ENCODE peak calls at places on chromosomes 3 and 15, in four cellular contexts. One of them, this sample, is unnamed.

GRCh38 chr3:29693863-29694262 is 413.0 kb downstream of the RBMS3 start:
- DNase-seq in HCT116: peak; percentile 7
- DNase-seq in fibroblast of lung: peak; percentile 98
- DNase-seq in DND-41: no peak
- DNase-seq in this sample: peak; percentile 82

GRCh38 chr3:141849056-141849814 is 27.2 kb upstream of the ATP1B3 start:
- DNase-seq in HCT116: no peak
- DNase-seq in fibroblast of lung: no peak
- DNase-seq in DND-41: no peak
- DNase-seq in this sample: no peak

GRCh38 chr15:90931737-90932659 is at the start of gene HDDC3:
- DNase-seq in DND-41: peak; percentile 84
- DNase-seq in HCT116: peak; percentile 87
- DNase-seq in fibroblast of lung: peak; percentile 72
- DNase-seq in this sample: peak; percentile 97

GRCh38 chr3:50124363-50125226 is 30.5 kb upstream of the SEMA3F start:
- DNase-seq in HCT116: no peak
- DNase-seq in DND-41: no peak
- DNase-seq in fibroblast of lung: no peak
- DNase-seq in this sample: peak; percentile 27

GRCh38 chr3:18189651-18190050 is 235.5 kb downstream of the SATB1 start:
- DNase-seq in DND-41: peak; percentile 24
- DNase-seq in fibroblast of lung: peak; percentile 84
- DNase-seq in HCT116: no peak
- DNase-seq in this sample: peak; percentile 52

GRCh38 chr3:171783626-171784025 is 26.7 kb downstream of the PLD1 start:
- DNase-seq in DND-41: no peak
- DNase-seq in fibroblast of lung: no peak
- DNase-seq in HCT116: no peak
- DNase-seq in this sample: no peak

GRCh38 chr3:85355572-85355971 is 396.8 kb downstream of the CADM2 start:
- DNase-seq in HCT116: no peak
- DNase-seq in DND-41: no peak
- DNase-seq in fibroblast of lung: no peak
- DNase-seq in this sample: no peak

GRCh38 chr3:187624588-187624987 is 45.6 kb downstream of the SST start:
- DNase-seq in fibroblast of lung: peak; percentile 13
- DNase-seq in DND-41: no peak
- DNase-seq in HCT116: no peak
- DNase-seq in this sample: peak; percentile 8

GRCh38 chr15:82942691-82943090 is 9.8 kb downstream of the HOMER2 start:
- DNase-seq in fibroblast of lung: peak; percentile 77
- DNase-seq in HCT116: peak; percentile 60
- DNase-seq in DND-41: no peak
- DNase-seq in this sample: no peak

GRCh38 chr3:36695113-36695768 is 69.1 kb downstream of the DCLK3 start:
- DNase-seq in fibroblast of lung: no peak
- DNase-seq in HCT116: no peak
- DNase-seq in DND-41: no peak
- DNase-seq in this sample: no peak

GRCh38 chr3:107461721-107462120 is 61.0 kb upstream of the BBX start:
- DNase-seq in HCT116: no peak
- DNase-seq in fibroblast of lung: no peak
- DNase-seq in DND-41: no peak
- DNase-seq in this sample: no peak

GRCh38 chr3:3015472-3016089 is 94.6 kb downstream of the IL5RA start:
- DNase-seq in HCT116: peak; percentile 8
- DNase-seq in DND-41: no peak
- DNase-seq in fibroblast of lung: peak; percentile 7
- DNase-seq in this sample: peak; percentile 1

GRCh38 chr3:51637941-51638471 is 33.0 kb upstream of the TEX264 start:
- DNase-seq in fibroblast of lung: peak; percentile 43
- DNase-seq in HCT116: peak; percentile 73
- DNase-seq in DND-41: peak; percentile 26
- DNase-seq in this sample: peak; percentile 43

GRCh38 chr3:44509985-44510360 is 32.5 kb upstream of the ZNF445 start:
- DNase-seq in DND-41: peak; percentile 47
- DNase-seq in fibroblast of lung: peak; percentile 15
- DNase-seq in HCT116: no peak
- DNase-seq in this sample: no peak

GRCh38 chr3:196641278-196642058 is 2.0 kb downstream of the NRROS start:
- DNase-seq in HCT116: no peak
- DNase-seq in fibroblast of lung: no peak
- DNase-seq in DND-41: peak; percentile 50
- DNase-seq in this sample: no peak

GRCh38 chr3:100197876-100198275 is 62.9 kb upstream of the TBC1D23 start:
- DNase-seq in HCT116: no peak
- DNase-seq in fibroblast of lung: no peak
- DNase-seq in DND-41: no peak
- DNase-seq in this sample: no peak

GRCh38 chr3:135325096-135325495 is 530.0 kb downstream of the EPHB1 start:
- DNase-seq in HCT116: no peak
- DNase-seq in DND-41: no peak
- DNase-seq in fibroblast of lung: no peak
- DNase-seq in this sample: no peak

GRCh38 chr3:67515778-67516177 is 138.6 kb downstream of the SUCLG2 start:
- DNase-seq in fibroblast of lung: no peak
- DNase-seq in HCT116: no peak
- DNase-seq in DND-41: no peak
- DNase-seq in this sample: no peak

GRCh38 chr3:184332370-184333090 is 4.9 kb upstream of the FAM131A start:
- DNase-seq in fibroblast of lung: peak; percentile 96
- DNase-seq in HCT116: no peak
- DNase-seq in DND-41: no peak
- DNase-seq in this sample: peak; percentile 69

DNA sequence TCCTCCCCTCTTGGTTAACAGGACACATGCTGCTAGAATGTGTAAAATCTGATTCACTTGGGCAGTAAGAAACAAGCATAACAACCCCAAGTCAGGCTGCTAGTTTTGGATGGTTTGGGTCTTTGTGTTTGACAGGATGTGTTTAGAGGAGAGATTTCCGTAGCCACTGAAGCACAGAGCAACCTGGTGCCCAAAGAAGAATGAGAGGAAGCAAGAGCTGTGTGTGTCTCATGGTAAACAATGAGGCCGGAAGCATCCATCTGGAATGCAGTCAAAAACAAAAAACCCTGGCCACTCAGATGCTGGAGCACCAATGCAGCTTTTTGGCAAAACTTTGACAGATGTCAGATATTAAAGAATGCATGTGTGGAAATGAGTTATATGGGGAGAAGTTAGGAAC is 39.4 kb upstream of the SNRK start:
- DNase-seq in fibroblast of lung: no peak
- DNase-seq in DND-41: no peak
- DNase-seq in HCT116: no peak
- DNase-seq in this sample: no peak
- H3K9ac ChIP-seq in fibroblast of lung: no peak overlapping the region
- H3K9ac ChIP-seq in DND-41: no peak overlapping the region
- H3K9ac ChIP-seq in HCT116: no peak overlapping the region
- H3K9ac ChIP-seq in this sample: no peak overlapping the region

GRCh38 chr3:16377847-16378302 is 112.9 kb downstream of the OXNAD1 start:
- DNase-seq in HCT116: no peak
- DNase-seq in fibroblast of lung: no peak
- DNase-seq in DND-41: peak; percentile 66
- DNase-seq in this sample: no peak
- H3K36me3 ChIP-seq in HCT116: no peaks in the 10 kb centered on the region
- H3K36me3 ChIP-seq in fibroblast of lung: peaks cover 4% of the 10 kb centered on the region
- H3K36me3 ChIP-seq in DND-41: peaks cover 51% of the 10 kb centered on the region
- H3K36me3 ChIP-seq in this sample: peaks cover 30% of the 10 kb centered on the region

GRCh38 chr15:75663931-75664421 is 16.3 kb downstream of the SNX33 start:
- DNase-seq in HCT116: no peak
- DNase-seq in DND-41: no peak
- DNase-seq in fibroblast of lung: no peak
- DNase-seq in this sample: no peak
- H3K9ac ChIP-seq in HCT116: no peak overlapping the region
- H3K9ac ChIP-seq in DND-41: no peak overlapping the region
- H3K9ac ChIP-seq in fibroblast of lung: no peak overlapping the region
- H3K9ac ChIP-seq in this sample: no peak overlapping the region

DNA sequence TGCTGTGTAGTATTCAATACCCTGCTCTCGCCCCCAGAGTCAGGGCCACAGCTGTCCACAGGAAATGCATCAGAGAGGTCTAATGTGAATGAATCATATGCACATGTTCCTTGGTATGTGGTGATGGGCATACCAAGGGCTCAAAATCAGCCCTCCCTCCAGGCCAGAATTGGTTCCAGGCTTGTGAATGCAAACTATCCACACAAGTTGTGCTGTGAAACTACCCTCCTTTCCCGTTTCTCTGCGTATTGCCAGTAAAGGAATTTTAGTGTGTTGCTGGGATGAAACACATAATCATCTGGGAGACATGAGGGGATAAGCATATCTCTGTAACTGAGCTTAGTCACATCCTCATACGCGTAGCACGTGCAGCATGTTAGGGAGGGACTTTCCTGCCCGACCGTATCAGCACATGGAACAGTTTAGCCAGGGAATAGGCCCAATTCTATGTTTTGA is 9.2 kb upstream of the MME start:
- DNase-seq in HCT116: no peak
- DNase-seq in DND-41: no peak
- DNase-seq in fibroblast of lung: peak; percentile 93
- DNase-seq in this sample: peak; percentile 95
- H3K36me3 ChIP-seq in HCT116: no peaks in the 10 kb centered on the region
- H3K36me3 ChIP-seq in DND-41: no peaks in the 10 kb centered on the region
- H3K36me3 ChIP-seq in fibroblast of lung: no peaks in the 10 kb centered on the region
- H3K36me3 ChIP-seq in this sample: no peaks in the 10 kb centered on the region

GRCh38 chr15:89666147-89666857 is 11.0 kb upstream of the KIF7 start:
- DNase-seq in DND-41: no peak
- DNase-seq in fibroblast of lung: no peak
- DNase-seq in HCT116: no peak
- DNase-seq in this sample: no peak

GRCh38 chr15:89664441-89664840 is 9.2 kb upstream of the KIF7 start:
- DNase-seq in HCT116: no peak
- DNase-seq in DND-41: no peak
- DNase-seq in fibroblast of lung: no peak
- DNase-seq in this sample: no peak

GRCh38 chr15:89664951-89665350 is 9.7 kb upstream of the KIF7 start:
- DNase-seq in DND-41: no peak
- DNase-seq in fibroblast of lung: no peak
- DNase-seq in HCT116: no peak
- DNase-seq in this sample: no peak

GRCh38 chr15:89666858-89667705 is 11.8 kb upstream of the KIF7 start:
- DNase-seq in fibroblast of lung: no peak
- DNase-seq in HCT116: no peak
- DNase-seq in DND-41: no peak
- DNase-seq in this sample: no peak

GRCh38 chr15:89665449-89666146 is 10.3 kb upstream of the KIF7 start:
- DNase-seq in DND-41: no peak
- DNase-seq in fibroblast of lung: peak; percentile 71
- DNase-seq in HCT116: no peak
- DNase-seq in this sample: peak; percentile 76
- H3K9ac ChIP-seq in DND-41: no peak overlapping the region
- H3K9ac ChIP-seq in fibroblast of lung: peak overlapping the region; percentile 59
- H3K9ac ChIP-seq in HCT116: no peak overlapping the region
- H3K9ac ChIP-seq in this sample: peak overlapping the region; percentile 82

GRCh38 chr15:64461577-64462162 is 1.3 kb downstream of the ZNF609 start:
- DNase-seq in HCT116: no peak
- DNase-seq in DND-41: peak; percentile 12
- DNase-seq in fibroblast of lung: peak; percentile 33
- DNase-seq in this sample: peak; percentile 40

GRCh38 chr15:64459382-64459781 is 996 bp upstream of the ZNF609 start:
- DNase-seq in fibroblast of lung: no peak
- DNase-seq in HCT116: no peak
- DNase-seq in DND-41: no peak
- DNase-seq in this sample: no peak

GRCh38 chr15:64462492-64462891 is 2.1 kb downstream of the ZNF609 start:
- DNase-seq in DND-41: no peak
- DNase-seq in HCT116: no peak
- DNase-seq in fibroblast of lung: no peak
- DNase-seq in this sample: no peak

GRCh38 chr15:64460737-64461576 is 579 bp downstream of the ZNF609 start:
- DNase-seq in DND-41: peak; percentile 46
- DNase-seq in HCT116: peak; percentile 35
- DNase-seq in fibroblast of lung: peak; percentile 79
- DNase-seq in this sample: peak; percentile 82

GRCh38 chr15:64460206-64460736 is at the start of gene ZNF609:
- DNase-seq in fibroblast of lung: peak; percentile 97
- DNase-seq in DND-41: peak; percentile 91
- DNase-seq in HCT116: peak; percentile 95
- DNase-seq in this sample: peak; percentile 97
- H3K36me3 ChIP-seq in fibroblast of lung: no peaks in the 10 kb centered on the region
- H3K36me3 ChIP-seq in DND-41: no peaks in the 10 kb centered on the region
- H3K36me3 ChIP-seq in HCT116: peaks cover 4% of the 10 kb centered on the region
- H3K36me3 ChIP-seq in this sample: peaks cover 14% of the 10 kb centered on the region

GRCh38 chr15:74253276-74253921 is 17.3 kb downstream of the CCDC33 start:
- DNase-seq in fibroblast of lung: peak; percentile 12
- DNase-seq in DND-41: no peak
- DNase-seq in HCT116: no peak
- DNase-seq in this sample: peak; percentile 17
- H3K9ac ChIP-seq in fibroblast of lung: no peak overlapping the region
- H3K9ac ChIP-seq in DND-41: no peak overlapping the region
- H3K9ac ChIP-seq in HCT116: no peak overlapping the region
- H3K9ac ChIP-seq in this sample: no peak overlapping the region

This sample was measured in adipocyte.